ENCODE peak calls at places on chromosomes 11 and 22, in eight cellular contexts. One of them, this sample, is unnamed.

GRCh38 chr11:16841481-16841880 is 103.0 kb downstream of the C11orf58 start:
- DNase-seq in activated naive CD4-positive, alpha-beta T cell treated with anti-CD3 and anti-CD28 coated beads, Interleukin-2, amount 50 U/mL, for 16 hours: no peak
- DNase-seq in nephron progenitor cell: no peak
- DNase-seq in hepatocyte: no peak
- DNase-seq in GM20000: no peak
- DNase-seq in upper lobe of right lung: no peak
- DNase-seq in Peyer's patch: no peak
- DNase-seq in dorsolateral prefrontal cortex: no peak
- DNase-seq in this sample: no peak

GRCh38 chr22:19765477-19766234 is 5.1 kb downstream of the TBX1 start:
- DNase-seq in dorsolateral prefrontal cortex: no peak
- DNase-seq in activated naive CD4-positive, alpha-beta T cell treated with anti-CD3 and anti-CD28 coated beads, Interleukin-2, amount 50 U/mL, for 16 hours: no peak
- DNase-seq in hepatocyte: no peak
- DNase-seq in upper lobe of right lung: no peak
- DNase-seq in GM20000: peak; percentile 54
- DNase-seq in Peyer's patch: no peak
- DNase-seq in nephron progenitor cell: no peak
- DNase-seq in this sample: peak; percentile 70

GRCh38 chr11:67409261-67409666 is 5.4 kb downstream of the TBC1D10C start:
- DNase-seq in activated naive CD4-positive, alpha-beta T cell treated with anti-CD3 and anti-CD28 coated beads, Interleukin-2, amount 50 U/mL, for 16 hours: peak; percentile 54
- DNase-seq in dorsolateral prefrontal cortex: no peak
- DNase-seq in nephron progenitor cell: no peak
- DNase-seq in GM20000: peak; percentile 82
- DNase-seq in hepatocyte: no peak
- DNase-seq in Peyer's patch: peak; percentile 93
- DNase-seq in upper lobe of right lung: no peak
- DNase-seq in this sample: peak; percentile 83

GRCh38 chr11:2186669-2187266 is 15.2 kb upstream of the TH start:
- DNase-seq in activated naive CD4-positive, alpha-beta T cell treated with anti-CD3 and anti-CD28 coated beads, Interleukin-2, amount 50 U/mL, for 16 hours: peak; percentile 65
- DNase-seq in hepatocyte: peak; percentile 60
- DNase-seq in GM20000: no peak
- DNase-seq in dorsolateral prefrontal cortex: peak; percentile 43
- DNase-seq in upper lobe of right lung: no peak
- DNase-seq in Peyer's patch: no peak
- DNase-seq in nephron progenitor cell: peak; percentile 48
- DNase-seq in this sample: no peak

GRCh38 chr11:48184452-48184851 is 32.2 kb upstream of the OR4B1 start:
- DNase-seq in activated naive CD4-positive, alpha-beta T cell treated with anti-CD3 and anti-CD28 coated beads, Interleukin-2, amount 50 U/mL, for 16 hours: no peak
- DNase-seq in dorsolateral prefrontal cortex: no peak
- DNase-seq in upper lobe of right lung: no peak
- DNase-seq in GM20000: no peak
- DNase-seq in nephron progenitor cell: no peak
- DNase-seq in hepatocyte: no peak
- DNase-seq in Peyer's patch: no peak
- DNase-seq in this sample: no peak

GRCh38 chr11:569273-569885 is 6.9 kb upstream of the PHRF1 start:
- DNase-seq in Peyer's patch: no peak
- DNase-seq in hepatocyte: peak; percentile 14
- DNase-seq in GM20000: no peak
- DNase-seq in nephron progenitor cell: no peak
- DNase-seq in upper lobe of right lung: no peak
- DNase-seq in activated naive CD4-positive, alpha-beta T cell treated with anti-CD3 and anti-CD28 coated beads, Interleukin-2, amount 50 U/mL, for 16 hours: no peak
- DNase-seq in dorsolateral prefrontal cortex: no peak
- DNase-seq in this sample: no peak

GRCh38 chr11:66976048-66976467 is 954 bp downstream of the C11orf86 start:
- DNase-seq in dorsolateral prefrontal cortex: no peak
- DNase-seq in Peyer's patch: no peak
- DNase-seq in upper lobe of right lung: no peak
- DNase-seq in hepatocyte: peak; percentile 46
- DNase-seq in nephron progenitor cell: peak; percentile 79
- DNase-seq in GM20000: no peak
- DNase-seq in activated naive CD4-positive, alpha-beta T cell treated with anti-CD3 and anti-CD28 coated beads, Interleukin-2, amount 50 U/mL, for 16 hours: peak; percentile 22
- DNase-seq in this sample: no peak

GRCh38 chr11:130832571-130833432 is 83.5 kb downstream of the SNX19 start:
- DNase-seq in Peyer's patch: no peak
- DNase-seq in nephron progenitor cell: no peak
- DNase-seq in upper lobe of right lung: no peak
- DNase-seq in activated naive CD4-positive, alpha-beta T cell treated with anti-CD3 and anti-CD28 coated beads, Interleukin-2, amount 50 U/mL, for 16 hours: no peak
- DNase-seq in GM20000: no peak
- DNase-seq in dorsolateral prefrontal cortex: no peak
- DNase-seq in hepatocyte: no peak
- DNase-seq in this sample: no peak

GRCh38 chr22:50713008-50713385 is 25.0 kb upstream of the ACR start:
- DNase-seq in Peyer's patch: no peak
- DNase-seq in GM20000: no peak
- DNase-seq in upper lobe of right lung: peak; percentile 55
- DNase-seq in hepatocyte: no peak
- DNase-seq in activated naive CD4-positive, alpha-beta T cell treated with anti-CD3 and anti-CD28 coated beads, Interleukin-2, amount 50 U/mL, for 16 hours: no peak
- DNase-seq in nephron progenitor cell: no peak
- DNase-seq in dorsolateral prefrontal cortex: no peak
- DNase-seq in this sample: peak; percentile 12

GRCh38 chr11:131418214-131418613 is 47.8 kb downstream of the NTM start:
- DNase-seq in GM20000: no peak
- DNase-seq in hepatocyte: no peak
- DNase-seq in Peyer's patch: no peak
- DNase-seq in nephron progenitor cell: no peak
- DNase-seq in activated naive CD4-positive, alpha-beta T cell treated with anti-CD3 and anti-CD28 coated beads, Interleukin-2, amount 50 U/mL, for 16 hours: no peak
- DNase-seq in upper lobe of right lung: no peak
- DNase-seq in dorsolateral prefrontal cortex: no peak
- DNase-seq in this sample: no peak

GRCh38 chr11:64186205-64187165 is 514 bp downstream of the STIP1 start:
- DNase-seq in nephron progenitor cell: no peak
- DNase-seq in activated naive CD4-positive, alpha-beta T cell treated with anti-CD3 and anti-CD28 coated beads, Interleukin-2, amount 50 U/mL, for 16 hours: peak; percentile 19
- DNase-seq in GM20000: no peak
- DNase-seq in hepatocyte: peak; percentile 47
- DNase-seq in Peyer's patch: no peak
- DNase-seq in dorsolateral prefrontal cortex: no peak
- DNase-seq in upper lobe of right lung: no peak
- DNase-seq in this sample: no peak

GRCh38 chr11:111373590-111373989 is 5.5 kb downstream of the POU2AF1 start:
- DNase-seq in dorsolateral prefrontal cortex: no peak
- DNase-seq in Peyer's patch: no peak
- DNase-seq in upper lobe of right lung: no peak
- DNase-seq in activated naive CD4-positive, alpha-beta T cell treated with anti-CD3 and anti-CD28 coated beads, Interleukin-2, amount 50 U/mL, for 16 hours: no peak
- DNase-seq in GM20000: no peak
- DNase-seq in hepatocyte: no peak
- DNase-seq in nephron progenitor cell: no peak
- DNase-seq in this sample: no peak